ENCODE peak calls at places on chromosome 3, in five cellular contexts. P is RWPE1; A is stimulated activated CD8-positive, alpha-beta memory T cell treated with anti-CD3 and anti-CD28 coated beads, Interleukin-4, amount 100 ng/mL, for 1 hour; Z is CD8-positive, alpha-beta memory T cell; B is astrocyte. F is an unnamed sample.

GRCh38 chr3:134299185-134299887 is 48.7 kb upstream of the RYK start:
- DNase-seq in Z (no peak), B (no peak), P (no peak), A (no peak), F (no peak)

GRCh38 chr3:115768661-115769060 is 145.4 kb downstream of the GAP43 start:
- DNase-seq in Z (no peak), B (no peak), P (no peak), A (no peak), F (no peak)

GRCh38 chr3:165641569-165642310 is 195.5 kb downstream of the BCHE start:
- DNase-seq in Z (no peak), P (no peak), A (no peak), B (no peak), F (no peak)

GRCh38 chr3:154122096-154122911 is 1.1 kb downstream of the ARHGEF26 start:
- DNase-seq in A (no peak), Z (no peak), P (peak; percentile 9), B (no peak), F (peak; percentile 18)

GRCh38 chr3:65927576-65927975 is 111.1 kb downstream of the MAGI1 start:
- DNase-seq in B (peak; percentile 63), A (no peak), P (no peak), Z (no peak), F (no peak)

GRCh38 chr3:48409291-48410201 is 20.3 kb downstream of the PLXNB1 start:
- DNase-seq in Z (no peak), P (no peak), A (no peak), B (no peak), F (peak; percentile 11)

GRCh38 chr3:99471353-99472323 is 166.8 kb upstream of the COL8A1 start:
- DNase-seq in B (no peak), Z (no peak), A (no peak), P (no peak), F (peak; percentile 37)

GRCh38 chr3:37722477-37722876 is 139.2 kb upstream of the CTDSPL start:
- DNase-seq in Z (no peak), B (no peak), P (no peak), A (no peak), F (no peak)

GRCh38 chr3:172307143-172307560 is 141.1 kb downstream of the GHSR start:
- DNase-seq in B (peak; percentile 70), Z (no peak), A (no peak), P (no peak), F (no peak)

GRCh38 chr3:31483776-31484175 is 48.9 kb upstream of the STT3B start:
- DNase-seq in P (no peak), Z (no peak), B (no peak), A (no peak), F (no peak)

GRCh38 chr3:194267744-194268658 is 83.1 kb downstream of the CPN2 start:
- DNase-seq in P (no peak), Z (no peak), A (no peak), B (peak; percentile 74), F (peak; percentile 80)

GRCh38 chr3:105691633-105692032 is 177.2 kb downstream of the CBLB start:
- DNase-seq in P (no peak), B (no peak), Z (no peak), A (no peak), F (no peak)

GRCh38 chr3:123642182-123642956 is 57.5 kb upstream of the HACD2 start:
- DNase-seq in A (peak; percentile 17), B (peak; percentile 84), Z (peak; percentile 6), P (peak; percentile 47), F (peak; percentile 61)

GRCh38 chr3:53243165-53243564 is 12.7 kb downstream of the TKT start:
- DNase-seq in P (no peak), B (peak; percentile 53), Z (no peak), A (no peak), F (no peak)

GRCh38 chr3:151003024-151003771 is 30.7 kb upstream of the CLRN1 start:
- DNase-seq in B (peak; percentile 51), Z (no peak), A (no peak), P (no peak), F (no peak)

GRCh38 chr3:20669184-20669583 is 483.2 kb upstream of the SGO1 start:
- DNase-seq in A (no peak), Z (no peak), P (no peak), B (peak; percentile 65), F (peak; percentile 28)

GRCh38 chr3:177237206-177237605 is 39.9 kb upstream of the TBL1XR1 start:
- DNase-seq in Z (no peak), P (no peak), A (no peak), B (no peak), F (no peak)

GRCh38 chr3:175932586-175932985 is 1073.5 kb downstream of the NAALADL2 start:
- DNase-seq in A (no peak), B (peak; percentile 34), Z (no peak), P (no peak), F (no peak)

GRCh38 chr3:169289303-169289702 is 374.2 kb downstream of the MECOM start:
- DNase-seq in Z (no peak), B (no peak), A (no peak), P (no peak), F (no peak)

GRCh38 chr3:172341482-172342059 is 106.7 kb downstream of the GHSR start:
- DNase-seq in Z (peak; percentile 41), P (peak; percentile 33), A (no peak), B (peak; percentile 43), F (no peak)

GRCh38 chr3:45938858-45939257 is 4.4 kb upstream of the CXCR6 start:
- DNase-seq in B (peak; percentile 73), Z (peak; percentile 76), P (peak; percentile 54), A (peak; percentile 72), F (peak; percentile 73)

GRCh38 chr3:62211675-62212429 is 161.5 kb downstream of the FEZF2 start:
- DNase-seq in Z (no peak), A (no peak), B (no peak), P (peak; percentile 2), F (no peak)

GRCh38 chr3:134362670-134363380 is 11.4 kb downstream of the AMOTL2 start:
- DNase-seq in B (no peak), Z (no peak), A (no peak), P (no peak), F (no peak)

GRCh38 chr3:62379206-62379834 is 6.0 kb upstream of the FEZF2 start:
- DNase-seq in Z (no peak), A (no peak), P (no peak), B (no peak), F (no peak)

GRCh38 chr3:133843634-133844033 is 38.0 kb downstream of the SRPRB start:
- DNase-seq in P (no peak), A (no peak), B (peak; percentile 63), Z (no peak), F (no peak)

GRCh38 chr3:18111702-18112311 is 313.3 kb downstream of the SATB1 start:
- DNase-seq in Z (no peak), P (no peak), A (no peak), B (no peak), F (peak; percentile 21)

GRCh38 chr3:129015388-129016105 is 14.4 kb downstream of the EFCC1 start:
- DNase-seq in Z (peak; percentile 47), B (no peak), P (no peak), A (no peak), F (peak; percentile 46)

GRCh38 chr3:128215800-128216495 is 62.7 kb downstream of the EEFSEC start:
- DNase-seq in B (peak; percentile 6), P (no peak), A (no peak), Z (no peak), F (no peak)

GRCh38 chr3:4528802-4529201 is 35.7 kb downstream of the ITPR1 start:
- DNase-seq in Z (no peak), P (no peak), B (no peak), A (no peak), F (no peak)

F was measured in left ventricle myocardium inferior.